ENCODE peak calls at places on chromosomes 11 and 22, in five cellular contexts. M, C, B, O and N are unnamed samples.

GRCh38 chr11:130214861-130215530 is 55.4 kb downstream of the ST14 start:
- DNase-seq in M (no peak), C (no peak), B (no peak), O (no peak), N (no peak)

GRCh38 chr11:65576867-65577755 is 1.3 kb downstream of the EHBP1L1 start:
- DNase-seq in M (no peak), C (no peak), B (peak), O (no peak), N (peak)

GRCh38 chr11:77102246-77103210 is at the start of gene OMP:
- DNase-seq in M (no peak), C (no peak), B (no peak), O (no peak), N (no peak)

GRCh38 chr11:65793144-65793581 is 6.3 kb downstream of the OVOL1 start:
- DNase-seq in M (no peak), C (no peak), B (no peak), O (peak), N (no peak)

GRCh38 chr11:130144721-130145327 is 14.8 kb upstream of the ST14 start:
- DNase-seq in M (no peak), C (peak), B (no peak), O (no peak), N (no peak)

GRCh38 chr11:101618691-101619090 is 34.9 kb upstream of the TRPC6 start:
- DNase-seq in M (no peak), C (no peak), B (no peak), O (no peak), N (no peak)

GRCh38 chr11:100719809-100720221 is 32.7 kb downstream of the ARHGAP42 start:
- DNase-seq in M (peak), C (peak), B (no peak), O (no peak), N (no peak)

GRCh38 chr22:17874231-17874630 is 100.0 kb upstream of the BID start:
- DNase-seq in M (no peak), C (no peak), B (no peak), O (peak), N (no peak)

GRCh38 chr11:9570313-9570712 is 3.2 kb upstream of the WEE1 start:
- DNase-seq in M (no peak), C (no peak), B (no peak), O (no peak), N (no peak)

GRCh38 chr22:21029486-21030025 is 2.8 kb downstream of the SLC7A4 start:
- DNase-seq in M (no peak), C (no peak), B (no peak), O (no peak), N (no peak)

GRCh38 chr11:60924906-60925684 is 835 bp downstream of the TMEM132A start:
- DNase-seq in M (no peak), C (peak), B (no peak), O (peak), N (no peak)
- TF ChIP-seq REST in M (no peak), C (no peak), B (no peak), O (no peak), N (no peak)

GRCh38 chr11:69040581-69041260 is 8.0 kb upstream of the TPCN2 start:
- DNase-seq in M (no peak), C (no peak), B (no peak), O (no peak), N (no peak)

GRCh38 chr11:69040051-69040450 is 8.7 kb upstream of the TPCN2 start:
- DNase-seq in M (no peak), C (no peak), B (no peak), O (no peak), N (no peak)

GRCh38 chr11:69048056-69048717 is 545 bp upstream of the TPCN2 start:
- DNase-seq in M (no peak), C (peak), B (no peak), O (no peak), N (no peak)

GRCh38 chr11:69041516-69041915 is 7.2 kb upstream of the TPCN2 start:
- DNase-seq in M (no peak), C (no peak), B (no peak), O (no peak), N (no peak)

DNA sequence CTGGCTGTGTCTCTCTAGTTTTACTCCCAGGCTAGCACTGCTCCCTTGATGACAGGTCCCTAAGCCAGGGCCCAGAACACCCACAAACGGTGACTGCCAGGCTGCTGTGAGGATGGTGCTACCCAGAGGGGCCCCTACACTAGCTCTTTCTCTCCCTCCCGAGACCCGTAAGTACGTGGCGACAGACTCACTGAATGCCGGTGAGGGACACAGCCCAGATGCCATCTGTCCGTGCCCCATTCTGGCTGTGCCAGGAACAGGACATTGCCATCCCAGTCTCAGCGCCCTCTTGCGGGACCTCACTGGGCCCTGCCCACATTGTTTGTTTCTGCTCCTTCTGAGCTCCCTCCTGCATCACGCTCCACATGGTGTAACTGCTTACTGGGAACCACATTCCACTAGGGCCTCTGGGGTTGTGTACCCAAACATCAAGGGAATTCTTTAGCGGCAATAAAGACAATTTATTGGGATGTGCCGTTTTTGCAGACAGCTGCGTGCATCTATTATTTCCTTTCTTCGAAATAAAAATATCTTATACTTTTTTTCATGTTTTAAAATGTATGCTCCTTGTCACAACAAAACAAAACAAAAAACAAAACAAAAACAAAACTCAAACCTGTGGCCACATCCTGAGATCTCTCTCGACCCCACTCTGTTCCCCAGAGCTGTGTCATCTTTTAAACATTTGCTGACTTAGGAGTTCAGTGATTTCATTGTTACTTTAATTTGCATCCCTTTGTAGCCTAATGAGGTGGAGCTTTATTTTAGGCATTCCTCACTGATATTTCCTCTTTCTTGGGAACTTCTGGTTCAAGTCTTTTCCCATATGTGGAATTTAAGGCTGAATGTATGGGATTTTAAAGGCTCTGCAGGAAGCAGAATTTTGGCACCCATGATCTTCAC is 4.4 kb upstream of the TPCN2 start:
- DNase-seq in M (peak), C (peak), B (peak), O (peak), N (peak)
- TF ChIP-seq POLR2AphosphoS5 in M (peak), C (no peak), B (no peak), O (no peak), N (no peak)

DNA sequence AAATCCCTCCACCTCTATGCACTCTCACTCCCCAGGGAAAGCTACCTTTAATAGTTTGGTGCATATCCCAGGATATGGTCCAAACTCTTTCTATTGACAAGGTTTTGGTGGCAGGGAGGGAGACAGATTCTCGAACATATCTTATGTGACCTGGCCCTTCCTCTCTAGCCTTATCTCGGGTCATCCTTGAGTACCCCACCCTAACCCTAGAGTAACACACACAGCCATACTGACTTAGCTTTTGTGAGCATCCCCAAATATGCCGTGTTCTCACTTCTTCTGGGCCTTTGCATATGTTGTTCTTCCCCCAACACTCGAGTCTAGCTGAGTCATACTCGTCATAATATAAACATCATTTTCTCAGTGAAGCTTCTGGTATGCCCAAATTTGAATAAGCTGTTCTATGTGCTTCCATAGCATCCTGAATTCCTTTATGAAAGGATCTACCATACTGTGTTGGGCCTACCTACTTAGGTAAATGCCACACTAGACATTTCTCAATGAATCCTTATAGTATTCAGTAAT is 7.9 kb downstream of the TTC17 start:
- DNase-seq in M (no peak), C (no peak), B (no peak), O (no peak), N (no peak)
- TF ChIP-seq REST in M (no peak), C (no peak), B (no peak), O (no peak), N (no peak)

GRCh38 chr11:71998061-71998460 is 648 bp upstream of the IL18BP start:
- DNase-seq in M (no peak), C (no peak), B (no peak), O (no peak), N (no peak)

GRCh38 chr11:71997594-71997993 is 1.1 kb upstream of the IL18BP start:
- DNase-seq in M (no peak), C (no peak), B (no peak), O (no peak), N (no peak)

GRCh38 chr11:71999813-72000590 is 1.3 kb downstream of the IL18BP start:
- DNase-seq in M (no peak), C (no peak), B (no peak), O (no peak), N (no peak)

GRCh38 chr11:71999360-71999759 is 651 bp downstream of the IL18BP start:
- DNase-seq in M (no peak), C (no peak), B (no peak), O (no peak), N (no peak)

GRCh38 chr11:71998649-71999310 is at the start of gene IL18BP:
- DNase-seq in M (no peak), C (no peak), B (no peak), O (no peak), N (peak)
- TF ChIP-seq POLR2AphosphoS5 in M (no peak), C (no peak), B (no peak), O (no peak), N (no peak)

DNA sequence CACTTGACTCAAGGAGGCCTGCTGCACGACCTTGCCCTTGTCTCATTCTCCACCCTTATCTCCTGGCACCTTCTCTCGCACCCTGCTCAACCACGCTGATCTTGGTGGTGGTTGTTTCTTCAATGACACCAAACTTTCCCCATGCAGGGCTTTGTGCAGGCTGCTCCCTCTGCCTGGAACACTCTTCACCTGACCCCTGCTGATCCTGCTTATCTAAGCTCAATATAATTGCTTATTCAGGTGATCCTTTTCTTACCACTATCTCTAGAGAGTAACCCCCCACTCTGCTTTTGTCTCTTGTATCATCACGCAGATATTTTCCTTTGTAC is 604.4 kb downstream of the BUD13 start:
- DNase-seq in M (no peak), C (no peak), B (no peak), O (no peak), N (no peak)
- TF ChIP-seq REST in M (no peak), C (no peak), B (no peak), O (no peak), N (no peak)

GRCh38 chr11:121743285-121743684 is 290.5 kb upstream of the SORL1-AS1 start:
- DNase-seq in M (no peak), C (no peak), B (no peak), O (no peak), N (no peak)
- TF ChIP-seq POLR2AphosphoS5 in M (no peak), C (no peak), B (no peak), O (no peak), N (no peak)

GRCh38 chr11:18699269-18699596 is 654 bp downstream of the TMEM86A start:
- DNase-seq in M (no peak), C (no peak), B (no peak), O (peak), N (no peak)

GRCh38 chr11:18699848-18700261 is 1.3 kb downstream of the TMEM86A start:
- DNase-seq in M (no peak), C (no peak), B (no peak), O (no peak), N (peak)

GRCh38 chr11:18698341-18699268 is at the start of gene TMEM86A:
- DNase-seq in M (peak), C (peak), B (no peak), O (peak), N (peak)

GRCh38 chr11:18697581-18697980 is 998 bp upstream of the TMEM86A start:
- DNase-seq in M (no peak), C (no peak), B (no peak), O (no peak), N (no peak)

GRCh38 chr11:18696638-18697225 is 1.8 kb upstream of the TMEM86A start:
- DNase-seq in M (no peak), C (no peak), B (no peak), O (no peak), N (no peak)
- TF ChIP-seq REST in M (no peak), C (no peak), B (no peak), O (no peak), N (no peak)

GRCh38 chr11:34331329-34331728 is 26.5 kb downstream of the ABTB2 start:
- DNase-seq in M (no peak), C (no peak), B (no peak), O (no peak), N (no peak)

GRCh38 chr11:34328632-34328910 is 29.2 kb downstream of the ABTB2 start:
- DNase-seq in M (no peak), C (no peak), B (no peak), O (no peak), N (no peak)

GRCh38 chr11:34330653-34331052 is 27.2 kb downstream of the ABTB2 start:
- DNase-seq in M (no peak), C (no peak), B (no peak), O (no peak), N (no peak)

GRCh38 chr11:34329876-34330275 is 27.9 kb downstream of the ABTB2 start:
- DNase-seq in M (no peak), C (no peak), B (no peak), O (no peak), N (no peak)

GRCh38 chr11:34327804-34328631 is 29.8 kb downstream of the ABTB2 start:
- DNase-seq in M (no peak), C (no peak), B (no peak), O (no peak), N (no peak)
- TF ChIP-seq POLR2AphosphoS5 in M (no peak), C (no peak), B (no peak), O (no peak), N (no peak)

DNA sequence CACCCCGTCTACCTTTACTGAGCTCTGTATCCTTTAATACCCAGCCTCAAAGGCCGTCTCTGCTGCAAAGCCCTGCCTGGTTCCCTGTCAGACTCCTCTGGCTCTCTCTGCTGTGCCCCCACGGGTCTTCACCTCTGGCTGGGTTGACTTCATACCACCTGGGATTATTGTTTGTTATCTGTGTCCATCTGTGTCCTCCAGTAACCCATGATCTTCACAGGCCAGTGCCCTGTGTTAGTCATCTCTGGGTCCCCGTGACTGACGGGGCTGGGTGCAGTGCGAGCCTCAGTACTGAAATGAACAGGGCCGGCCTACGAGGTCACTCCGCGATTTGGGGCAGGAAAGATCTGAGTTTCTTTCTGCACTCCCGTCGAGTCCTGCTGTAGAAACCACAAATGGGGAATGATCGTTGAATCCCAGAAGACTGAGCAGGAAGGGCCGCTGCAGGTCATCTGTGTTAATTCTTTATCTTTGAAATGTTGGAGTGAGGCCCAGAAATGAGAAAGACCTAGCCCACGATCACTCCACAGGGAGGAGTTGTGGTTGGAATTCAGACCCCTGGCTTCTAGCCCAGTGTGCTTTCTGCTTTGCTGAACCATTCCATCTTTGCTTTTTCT is 12.3 kb upstream of the TUB start:
- DNase-seq in M (no peak), C (no peak), B (no peak), O (peak), N (no peak)
- TF ChIP-seq REST in M (no peak), C (no peak), B (no peak), O (peak), N (no peak)

GRCh38 chr22:45680932-45681700 is 9.5 kb downstream of the ATXN10 start:
- DNase-seq in M (no peak), C (no peak), B (no peak), O (no peak), N (no peak)

GRCh38 chr22:45678961-45679912 is 7.6 kb downstream of the ATXN10 start:
- DNase-seq in M (no peak), C (no peak), B (no peak), O (no peak), N (no peak)

GRCh38 chr22:45673482-45674175 is 2.0 kb downstream of the ATXN10 start:
- DNase-seq in M (no peak), C (no peak), B (no peak), O (no peak), N (peak)

GRCh38 chr22:45676024-45676423 is 4.4 kb downstream of the ATXN10 start:
- DNase-seq in M (no peak), C (no peak), B (no peak), O (no peak), N (no peak)

GRCh38 chr22:45677060-45677459 is 5.4 kb downstream of the ATXN10 start:
- DNase-seq in M (no peak), C (no peak), B (no peak), O (no peak), N (no peak)
- TF ChIP-seq POLR2AphosphoS5 in M (no peak), C (no peak), B (no peak), O (no peak), N (no peak)